ENCODE peak calls at places on chromosomes 16 and 17, in ten cellular contexts. X is stimulated activated CD4-positive, alpha-beta T cell treated with anti-CD3 and anti-CD28 coated beads, Interleukin-15, amount 100 ng/mL, for 24 hours; A is NCI-H460; L is renal cortical epithelial cell; C is effector memory CD8-positive, alpha-beta T cell; T is C1 segment of cervical spinal cord; D is type B pancreatic cell; F is left lung; M is choroid plexus epithelial cell; B is right cardiac atrium. J is an unnamed sample.

GRCh38 chr17:32319548-32319905 is 22.4 kb downstream of the C17orf75 start:
- DNase-seq in A (peak; percentile 73), B (peak; percentile 92), C (peak; percentile 78), T (peak; percentile 6), D (no peak), L (no peak), X (peak; percentile 87), M (peak; percentile 63), F (peak; percentile 78), J (peak; percentile 69)

GRCh38 chr17:13638855-13639458 is 37.2 kb upstream of the HS3ST3A1 start:
- DNase-seq in M (peak; percentile 22), F (no peak), B (no peak), C (no peak), L (peak; percentile 63), A (no peak), D (no peak), T (no peak), X (peak; percentile 4), J (no peak)

GRCh38 chr16:11328172-11329079 is 16.8 kb upstream of the RMI2 start:
- DNase-seq in M (peak; percentile 98), X (peak; percentile 62), L (peak; percentile 94), C (peak; percentile 31), F (peak; percentile 79), D (no peak), A (peak; percentile 64), B (peak; percentile 86), T (no peak), J (peak; percentile 74)

GRCh38 chr16:14071576-14072271 is 605 bp downstream of the MRTFB start:
- DNase-seq in X (no peak), T (no peak), L (no peak), D (no peak), M (no peak), C (no peak), B (peak; percentile 80), F (no peak), A (no peak), J (no peak)

GRCh38 chr16:25014500-25015147 is 545 bp downstream of the ARHGAP17 start:
- DNase-seq in F (peak; percentile 52), X (peak; percentile 39), D (peak; percentile 71), B (peak; percentile 80), T (peak; percentile 40), A (peak; percentile 18), M (peak; percentile 57), C (peak; percentile 15), L (peak; percentile 44), J (no peak)

GRCh38 chr16:71882505-71883192 is 1.3 kb downstream of the ZNF821 start:
- DNase-seq in L (peak; percentile 76), F (no peak), T (peak; percentile 2), M (peak; percentile 87), B (peak; percentile 66), A (peak; percentile 63), D (no peak), C (peak; percentile 89), X (peak; percentile 83), J (peak; percentile 46)

GRCh38 chr17:30717290-30718098 is 107.0 kb downstream of the CRLF3 start:
- DNase-seq in D (no peak), T (no peak), M (no peak), C (no peak), A (no peak), B (no peak), X (no peak), L (no peak), F (peak; percentile 9), J (no peak)

GRCh38 chr17:74751210-74751529 is 2.7 kb downstream of the NHERF1 start:
- DNase-seq in C (no peak), M (no peak), B (no peak), L (no peak), X (no peak), F (no peak), A (no peak), T (no peak), D (no peak), J (no peak)

GRCh38 chr16:58127634-58128033 is 1.5 kb downstream of the CFAP20 start:
- DNase-seq in D (no peak), M (no peak), B (no peak), X (no peak), L (no peak), C (no peak), A (no peak), F (no peak), T (no peak), J (no peak)

GRCh38 chr17:47724705-47725104 is 8.3 kb upstream of the TBX21 start:
- DNase-seq in X (no peak), M (no peak), L (no peak), D (no peak), T (no peak), B (no peak), F (no peak), C (no peak), A (no peak), J (no peak)

GRCh38 chr16:21996923-21997692 is 3.8 kb downstream of the PDZD9 start:
- DNase-seq in A (no peak), M (no peak), B (no peak), D (no peak), X (no peak), T (no peak), F (no peak), L (no peak), C (no peak), J (no peak)

GRCh38 chr17:41413353-41413752 is 11.0 kb downstream of the KRT37 start:
- DNase-seq in A (no peak), L (peak; percentile 65), X (no peak), M (peak; percentile 13), C (no peak), D (no peak), T (no peak), F (peak; percentile 47), B (no peak), J (no peak)

GRCh38 chr16:54240180-54241125 is 46.1 kb downstream of the IRX3 start:
- DNase-seq in C (no peak), L (no peak), M (no peak), B (peak; percentile 68), F (no peak), X (no peak), A (no peak), D (no peak), T (no peak), J (no peak)

GRCh38 chr17:76646712-76647111 is 3.2 kb upstream of the ST6GALNAC1 start:
- DNase-seq in C (no peak), D (no peak), B (no peak), F (no peak), L (no peak), X (no peak), T (no peak), M (no peak), A (no peak), J (no peak)

GRCh38 chr17:18025596-18026407 is 13.2 kb downstream of the ATPAF2 start:
- DNase-seq in T (no peak), C (peak; percentile 27), M (no peak), X (peak; percentile 49), D (no peak), L (peak; percentile 52), B (no peak), F (no peak), A (peak; percentile 30), J (no peak)

GRCh38 chr17:82929676-82930042 is 89.8 kb upstream of the ZNF750 start:
- DNase-seq in T (no peak), M (no peak), C (no peak), F (no peak), A (no peak), X (no peak), L (no peak), B (peak; percentile 23), D (no peak), J (no peak)

GRCh38 chr17:28476076-28476475 is 2.6 kb downstream of the SLC13A2 start:
- DNase-seq in C (no peak), F (peak; percentile 6), A (no peak), D (no peak), X (no peak), L (no peak), B (no peak), M (no peak), T (no peak), J (no peak)

GRCh38 chr17:63740464-63741181 is 976 bp downstream of the STRADA start:
- DNase-seq in F (no peak), M (peak; percentile 7), D (no peak), B (no peak), X (no peak), A (peak; percentile 4), L (peak; percentile 13), T (no peak), C (no peak), J (no peak)

GRCh38 chr16:53064179-53064578 is 9.4 kb downstream of the CHD9 start:
- DNase-seq in T (no peak), B (no peak), A (no peak), D (no peak), X (no peak), F (no peak), M (no peak), C (no peak), L (no peak), J (no peak)

GRCh38 chr16:80804061-80804450 is 342 bp downstream of the CDYL2 start:
- DNase-seq in T (no peak), A (no peak), M (peak; percentile 72), C (peak; percentile 54), L (peak; percentile 17), B (peak; percentile 85), X (peak; percentile 76), D (peak; percentile 71), F (peak; percentile 41), J (peak; percentile 43)

GRCh38 chr16:4570086-4570485 is 13.9 kb downstream of the C16orf96 start:
- DNase-seq in F (no peak), C (no peak), L (no peak), M (no peak), D (no peak), X (no peak), A (no peak), B (no peak), T (no peak), J (no peak)

GRCh38 chr17:81018044-81018802 is 16.7 kb upstream of the BAIAP2 start:
- DNase-seq in C (peak; percentile 28), X (peak; percentile 40), A (no peak), L (peak; percentile 47), B (peak; percentile 51), D (no peak), M (peak; percentile 72), F (peak; percentile 42), T (no peak), J (peak; percentile 29)

GRCh38 chr16:30928390-30928789 is 5.0 kb downstream of the FBXL19 start:
- DNase-seq in T (no peak), B (peak; percentile 54), C (no peak), D (no peak), L (no peak), F (no peak), A (no peak), X (no peak), M (no peak), J (no peak)

GRCh38 chr16:84761448-84762368 is 58.1 kb upstream of the CRISPLD2 start:
- DNase-seq in C (no peak), A (no peak), L (no peak), B (no peak), M (peak; percentile 66), T (no peak), D (no peak), F (no peak), X (no peak), J (no peak)

GRCh38 chr16:53821957-53822625 is 118.1 kb downstream of the FTO start:
- DNase-seq in M (peak; percentile 82), D (no peak), T (no peak), X (no peak), F (no peak), C (no peak), A (no peak), B (no peak), L (peak; percentile 87), J (no peak)

GRCh38 chr16:3443108-3444031 is at the start of the genes NAA60 and ZNF597:
- DNase-seq in X (peak; percentile 85), T (peak; percentile 78), A (peak; percentile 93), L (peak; percentile 94), C (peak; percentile 55), F (peak; percentile 87), B (peak; percentile 86), M (peak; percentile 95), D (peak; percentile 82), J (peak; percentile 58)

GRCh38 chr17:12977008-12977751 is 40.6 kb downstream of the ELAC2 start:
- DNase-seq in T (no peak), A (no peak), B (no peak), D (no peak), X (no peak), F (no peak), M (no peak), C (no peak), L (no peak), J (no peak)

GRCh38 chr16:19881028-19881427 is 3.6 kb downstream of the GPRC5B start:
- DNase-seq in T (no peak), D (no peak), F (no peak), L (no peak), M (no peak), A (no peak), C (no peak), X (no peak), B (no peak), J (no peak)